ENCODE peak calls at places on chromosomes 13 and 19, in ten cellular contexts. One of them, this sample, is unnamed.

GRCh38 chr19:38194061-38194701 is 29.8 kb downstream of the DPF1 start:
- DNase-seq in activated T-cell treated with anti-CD3 and anti-CD28 coated beads, Interleukin-2, amount 50 U/mL, for 72 hours: no peak
- DNase-seq in WTC11: no peak
- DNase-seq in GM12891: no peak
- DNase-seq in fibroblast of lung: no peak
- DNase-seq in A549: no peak
- DNase-seq in brain microvascular endothelial cell: no peak
- DNase-seq in HAP-1: no peak
- DNase-seq in choroid plexus epithelial cell: no peak
- DNase-seq in gastrocnemius medialis: no peak
- DNase-seq in this sample: no peak

GRCh38 chr19:7928334-7928706 is 2.4 kb upstream of the CTXN1 start:
- DNase-seq in activated T-cell treated with anti-CD3 and anti-CD28 coated beads, Interleukin-2, amount 50 U/mL, for 72 hours: no peak
- DNase-seq in WTC11: no peak
- DNase-seq in GM12891: no peak
- DNase-seq in fibroblast of lung: no peak
- DNase-seq in A549: no peak
- DNase-seq in brain microvascular endothelial cell: no peak
- DNase-seq in HAP-1: no peak
- DNase-seq in choroid plexus epithelial cell: no peak
- DNase-seq in gastrocnemius medialis: no peak
- DNase-seq in this sample: no peak

GRCh38 chr13:85608255-85608829 is 190.9 kb downstream of the SLITRK6 start:
- DNase-seq in activated T-cell treated with anti-CD3 and anti-CD28 coated beads, Interleukin-2, amount 50 U/mL, for 72 hours: no peak
- DNase-seq in WTC11: peak
- DNase-seq in GM12891: no peak
- DNase-seq in fibroblast of lung: no peak
- DNase-seq in A549: no peak
- DNase-seq in brain microvascular endothelial cell: no peak
- DNase-seq in HAP-1: no peak
- DNase-seq in choroid plexus epithelial cell: no peak
- DNase-seq in gastrocnemius medialis: no peak
- DNase-seq in this sample: no peak

GRCh38 chr13:43728411-43728810 is 58.4 kb downstream of the ENOX1 start:
- DNase-seq in activated T-cell treated with anti-CD3 and anti-CD28 coated beads, Interleukin-2, amount 50 U/mL, for 72 hours: no peak
- DNase-seq in WTC11: no peak
- DNase-seq in GM12891: no peak
- DNase-seq in fibroblast of lung: peak
- DNase-seq in A549: no peak
- DNase-seq in brain microvascular endothelial cell: no peak
- DNase-seq in HAP-1: no peak
- DNase-seq in choroid plexus epithelial cell: peak
- DNase-seq in gastrocnemius medialis: no peak
- DNase-seq in this sample: no peak

GRCh38 chr19:46631481-46631880 is 4.5 kb downstream of the GNG8 start:
- DNase-seq in activated T-cell treated with anti-CD3 and anti-CD28 coated beads, Interleukin-2, amount 50 U/mL, for 72 hours: no peak
- DNase-seq in WTC11: no peak
- DNase-seq in GM12891: no peak
- DNase-seq in fibroblast of lung: no peak
- DNase-seq in A549: no peak
- DNase-seq in brain microvascular endothelial cell: no peak
- DNase-seq in HAP-1: no peak
- DNase-seq in choroid plexus epithelial cell: peak
- DNase-seq in gastrocnemius medialis: peak
- DNase-seq in this sample: no peak

GRCh38 chr13:58921129-58921528 is 1242.6 kb downstream of the DIAPH3 start:
- DNase-seq in activated T-cell treated with anti-CD3 and anti-CD28 coated beads, Interleukin-2, amount 50 U/mL, for 72 hours: no peak
- DNase-seq in WTC11: no peak
- DNase-seq in GM12891: no peak
- DNase-seq in fibroblast of lung: no peak
- DNase-seq in A549: no peak
- DNase-seq in brain microvascular endothelial cell: no peak
- DNase-seq in HAP-1: no peak
- DNase-seq in choroid plexus epithelial cell: no peak
- DNase-seq in gastrocnemius medialis: no peak
- DNase-seq in this sample: no peak

GRCh38 chr13:109787135-109787954 is 962 bp upstream of the IRS2 start:
- DNase-seq in activated T-cell treated with anti-CD3 and anti-CD28 coated beads, Interleukin-2, amount 50 U/mL, for 72 hours: no peak
- DNase-seq in WTC11: peak
- DNase-seq in GM12891: no peak
- DNase-seq in fibroblast of lung: no peak
- DNase-seq in A549: no peak
- DNase-seq in brain microvascular endothelial cell: no peak
- DNase-seq in HAP-1: peak
- DNase-seq in choroid plexus epithelial cell: peak
- DNase-seq in gastrocnemius medialis: peak
- DNase-seq in this sample: peak

GRCh38 chr13:39224841-39225240 is 186.6 kb downstream of the NHLRC3 start:
- DNase-seq in activated T-cell treated with anti-CD3 and anti-CD28 coated beads, Interleukin-2, amount 50 U/mL, for 72 hours: no peak
- DNase-seq in WTC11: no peak
- DNase-seq in GM12891: no peak
- DNase-seq in fibroblast of lung: no peak
- DNase-seq in A549: no peak
- DNase-seq in brain microvascular endothelial cell: no peak
- DNase-seq in HAP-1: no peak
- DNase-seq in choroid plexus epithelial cell: no peak
- DNase-seq in gastrocnemius medialis: no peak
- DNase-seq in this sample: no peak

GRCh38 chr13:31111136-31111535 is 50.6 kb downstream of the HSPH1 start:
- DNase-seq in activated T-cell treated with anti-CD3 and anti-CD28 coated beads, Interleukin-2, amount 50 U/mL, for 72 hours: no peak
- DNase-seq in WTC11: no peak
- DNase-seq in GM12891: no peak
- DNase-seq in fibroblast of lung: no peak
- DNase-seq in A549: no peak
- DNase-seq in brain microvascular endothelial cell: peak
- DNase-seq in HAP-1: no peak
- DNase-seq in choroid plexus epithelial cell: peak
- DNase-seq in gastrocnemius medialis: no peak
- DNase-seq in this sample: no peak

GRCh38 chr13:113273856-113274590 is 23.0 kb upstream of the LAMP1 start:
- DNase-seq in activated T-cell treated with anti-CD3 and anti-CD28 coated beads, Interleukin-2, amount 50 U/mL, for 72 hours: no peak
- DNase-seq in WTC11: no peak
- DNase-seq in GM12891: no peak
- DNase-seq in fibroblast of lung: peak
- DNase-seq in A549: no peak
- DNase-seq in brain microvascular endothelial cell: peak
- DNase-seq in HAP-1: no peak
- DNase-seq in choroid plexus epithelial cell: peak
- DNase-seq in gastrocnemius medialis: no peak
- DNase-seq in this sample: no peak

GRCh38 chr19:44643605-44644390 is at the start of gene PVR:
- DNase-seq in activated T-cell treated with anti-CD3 and anti-CD28 coated beads, Interleukin-2, amount 50 U/mL, for 72 hours: peak
- DNase-seq in WTC11: peak
- DNase-seq in GM12891: peak
- DNase-seq in fibroblast of lung: peak
- DNase-seq in A549: peak
- DNase-seq in brain microvascular endothelial cell: peak
- DNase-seq in HAP-1: peak
- DNase-seq in choroid plexus epithelial cell: peak
- DNase-seq in gastrocnemius medialis: peak
- DNase-seq in this sample: peak

GRCh38 chr19:28560786-28561185 is 652.2 kb downstream of the UQCRFS1 start:
- DNase-seq in activated T-cell treated with anti-CD3 and anti-CD28 coated beads, Interleukin-2, amount 50 U/mL, for 72 hours: no peak
- DNase-seq in WTC11: no peak
- DNase-seq in GM12891: no peak
- DNase-seq in fibroblast of lung: no peak
- DNase-seq in A549: no peak
- DNase-seq in brain microvascular endothelial cell: no peak
- DNase-seq in HAP-1: no peak
- DNase-seq in choroid plexus epithelial cell: no peak
- DNase-seq in gastrocnemius medialis: no peak
- DNase-seq in this sample: no peak

GRCh38 chr13:93364166-93364565 is 137.6 kb downstream of the GPC6 start:
- DNase-seq in activated T-cell treated with anti-CD3 and anti-CD28 coated beads, Interleukin-2, amount 50 U/mL, for 72 hours: no peak
- DNase-seq in WTC11: no peak
- DNase-seq in GM12891: no peak
- DNase-seq in fibroblast of lung: peak
- DNase-seq in A549: no peak
- DNase-seq in brain microvascular endothelial cell: peak
- DNase-seq in HAP-1: no peak
- DNase-seq in choroid plexus epithelial cell: peak
- DNase-seq in gastrocnemius medialis: no peak
- DNase-seq in this sample: no peak

GRCh38 chr19:27765912-27766725 is 1446.8 kb downstream of the UQCRFS1 start:
- DNase-seq in activated T-cell treated with anti-CD3 and anti-CD28 coated beads, Interleukin-2, amount 50 U/mL, for 72 hours: no peak
- DNase-seq in WTC11: no peak
- DNase-seq in GM12891: no peak
- DNase-seq in fibroblast of lung: no peak
- DNase-seq in A549: no peak
- DNase-seq in brain microvascular endothelial cell: no peak
- DNase-seq in HAP-1: no peak
- DNase-seq in choroid plexus epithelial cell: no peak
- DNase-seq in gastrocnemius medialis: no peak
- DNase-seq in this sample: no peak

This sample was measured in neuronal stem cell.